ENCODE peak calls at places on chromosomes 2 and 18, in ten cellular contexts. One of them, this sample, is unnamed.

GRCh38 chr2:240165638-240166037 is 25.2 kb upstream of the OTOS start:
- DNase-seq in activated CD4-positive, alpha-beta T cell treated with anti-CD3 and anti-CD28 coated beads, Interleukin-2, amount 50 U/mL, for 4 hours: no peak
- DNase-seq in naive thymus-derived CD4-positive, alpha-beta T cell: no peak
- DNase-seq in stimulated activated CD4-positive, alpha-beta T cell treated with anti-CD3 and anti-CD28 coated beads, TNF-alpha, amount 100 ng/mL, for 4 hours: no peak
- DNase-seq in heart left ventricle: no peak
- DNase-seq in transverse colon: no peak
- DNase-seq in tibial nerve: no peak
- DNase-seq in left colon: no peak
- DNase-seq in H7: no peak
- DNase-seq in stimulated activated naive CD4-positive, alpha-beta T cell: no peak
- DNase-seq in this sample: no peak

GRCh38 chr2:1367584-1367983 is 45.7 kb upstream of the TPO start:
- DNase-seq in stimulated activated CD4-positive, alpha-beta T cell treated with anti-CD3 and anti-CD28 coated beads, TNF-alpha, amount 100 ng/mL, for 4 hours: no peak
- DNase-seq in tibial nerve: no peak
- DNase-seq in left colon: no peak
- DNase-seq in heart left ventricle: no peak
- DNase-seq in activated CD4-positive, alpha-beta T cell treated with anti-CD3 and anti-CD28 coated beads, Interleukin-2, amount 50 U/mL, for 4 hours: no peak
- DNase-seq in naive thymus-derived CD4-positive, alpha-beta T cell: no peak
- DNase-seq in H7: no peak
- DNase-seq in stimulated activated naive CD4-positive, alpha-beta T cell: no peak
- DNase-seq in transverse colon: no peak
- DNase-seq in this sample: no peak

GRCh38 chr2:146734042-146734715 is 1110.7 kb upstream of the ACVR2A start:
- DNase-seq in heart left ventricle: no peak
- DNase-seq in transverse colon: no peak
- DNase-seq in stimulated activated naive CD4-positive, alpha-beta T cell: no peak
- DNase-seq in H7: peak; percentile 25
- DNase-seq in activated CD4-positive, alpha-beta T cell treated with anti-CD3 and anti-CD28 coated beads, Interleukin-2, amount 50 U/mL, for 4 hours: no peak
- DNase-seq in left colon: no peak
- DNase-seq in naive thymus-derived CD4-positive, alpha-beta T cell: no peak
- DNase-seq in stimulated activated CD4-positive, alpha-beta T cell treated with anti-CD3 and anti-CD28 coated beads, TNF-alpha, amount 100 ng/mL, for 4 hours: no peak
- DNase-seq in tibial nerve: no peak
- DNase-seq in this sample: no peak

GRCh38 chr18:10353791-10354190 is 100.6 kb upstream of the APCDD1 start:
- DNase-seq in activated CD4-positive, alpha-beta T cell treated with anti-CD3 and anti-CD28 coated beads, Interleukin-2, amount 50 U/mL, for 4 hours: no peak
- DNase-seq in left colon: no peak
- DNase-seq in tibial nerve: no peak
- DNase-seq in H7: no peak
- DNase-seq in transverse colon: no peak
- DNase-seq in heart left ventricle: no peak
- DNase-seq in naive thymus-derived CD4-positive, alpha-beta T cell: no peak
- DNase-seq in stimulated activated naive CD4-positive, alpha-beta T cell: no peak
- DNase-seq in stimulated activated CD4-positive, alpha-beta T cell treated with anti-CD3 and anti-CD28 coated beads, TNF-alpha, amount 100 ng/mL, for 4 hours: no peak
- DNase-seq in this sample: no peak

GRCh38 chr2:147980940-147981339 is 39.6 kb downstream of the ORC4 start:
- DNase-seq in activated CD4-positive, alpha-beta T cell treated with anti-CD3 and anti-CD28 coated beads, Interleukin-2, amount 50 U/mL, for 4 hours: no peak
- DNase-seq in left colon: no peak
- DNase-seq in stimulated activated naive CD4-positive, alpha-beta T cell: no peak
- DNase-seq in tibial nerve: no peak
- DNase-seq in heart left ventricle: no peak
- DNase-seq in transverse colon: no peak
- DNase-seq in H7: no peak
- DNase-seq in naive thymus-derived CD4-positive, alpha-beta T cell: no peak
- DNase-seq in stimulated activated CD4-positive, alpha-beta T cell treated with anti-CD3 and anti-CD28 coated beads, TNF-alpha, amount 100 ng/mL, for 4 hours: no peak
- DNase-seq in this sample: no peak

GRCh38 chr2:130357864-130358263 is 2.0 kb downstream of the PTPN18 start:
- DNase-seq in stimulated activated naive CD4-positive, alpha-beta T cell: no peak
- DNase-seq in left colon: no peak
- DNase-seq in H7: no peak
- DNase-seq in tibial nerve: no peak
- DNase-seq in activated CD4-positive, alpha-beta T cell treated with anti-CD3 and anti-CD28 coated beads, Interleukin-2, amount 50 U/mL, for 4 hours: no peak
- DNase-seq in heart left ventricle: no peak
- DNase-seq in transverse colon: no peak
- DNase-seq in stimulated activated CD4-positive, alpha-beta T cell treated with anti-CD3 and anti-CD28 coated beads, TNF-alpha, amount 100 ng/mL, for 4 hours: no peak
- DNase-seq in naive thymus-derived CD4-positive, alpha-beta T cell: no peak
- DNase-seq in this sample: no peak

GRCh38 chr18:54712315-54712714 is 116.0 kb upstream of the RAB27B start:
- DNase-seq in tibial nerve: no peak
- DNase-seq in activated CD4-positive, alpha-beta T cell treated with anti-CD3 and anti-CD28 coated beads, Interleukin-2, amount 50 U/mL, for 4 hours: no peak
- DNase-seq in stimulated activated CD4-positive, alpha-beta T cell treated with anti-CD3 and anti-CD28 coated beads, TNF-alpha, amount 100 ng/mL, for 4 hours: no peak
- DNase-seq in transverse colon: peak; percentile 56
- DNase-seq in left colon: peak; percentile 62
- DNase-seq in naive thymus-derived CD4-positive, alpha-beta T cell: no peak
- DNase-seq in H7: no peak
- DNase-seq in stimulated activated naive CD4-positive, alpha-beta T cell: no peak
- DNase-seq in heart left ventricle: no peak
- DNase-seq in this sample: no peak

GRCh38 chr2:127196998-127197397 is 23.1 kb downstream of the CYP27C1 start:
- DNase-seq in tibial nerve: no peak
- DNase-seq in left colon: no peak
- DNase-seq in naive thymus-derived CD4-positive, alpha-beta T cell: no peak
- DNase-seq in H7: peak; percentile 78
- DNase-seq in stimulated activated CD4-positive, alpha-beta T cell treated with anti-CD3 and anti-CD28 coated beads, TNF-alpha, amount 100 ng/mL, for 4 hours: no peak
- DNase-seq in activated CD4-positive, alpha-beta T cell treated with anti-CD3 and anti-CD28 coated beads, Interleukin-2, amount 50 U/mL, for 4 hours: no peak
- DNase-seq in stimulated activated naive CD4-positive, alpha-beta T cell: no peak
- DNase-seq in transverse colon: no peak
- DNase-seq in heart left ventricle: no peak
- DNase-seq in this sample: no peak

GRCh38 chr2:152415811-152416210 is 80.8 kb downstream of the FMNL2 start:
- DNase-seq in naive thymus-derived CD4-positive, alpha-beta T cell: no peak
- DNase-seq in stimulated activated naive CD4-positive, alpha-beta T cell: no peak
- DNase-seq in left colon: no peak
- DNase-seq in stimulated activated CD4-positive, alpha-beta T cell treated with anti-CD3 and anti-CD28 coated beads, TNF-alpha, amount 100 ng/mL, for 4 hours: no peak
- DNase-seq in tibial nerve: no peak
- DNase-seq in activated CD4-positive, alpha-beta T cell treated with anti-CD3 and anti-CD28 coated beads, Interleukin-2, amount 50 U/mL, for 4 hours: no peak
- DNase-seq in H7: no peak
- DNase-seq in transverse colon: no peak
- DNase-seq in heart left ventricle: no peak
- DNase-seq in this sample: no peak

GRCh38 chr2:219537657-219538487 is 5.7 kb downstream of the CHPF start:
- DNase-seq in naive thymus-derived CD4-positive, alpha-beta T cell: no peak
- DNase-seq in left colon: no peak
- DNase-seq in stimulated activated CD4-positive, alpha-beta T cell treated with anti-CD3 and anti-CD28 coated beads, TNF-alpha, amount 100 ng/mL, for 4 hours: no peak
- DNase-seq in heart left ventricle: no peak
- DNase-seq in activated CD4-positive, alpha-beta T cell treated with anti-CD3 and anti-CD28 coated beads, Interleukin-2, amount 50 U/mL, for 4 hours: no peak
- DNase-seq in stimulated activated naive CD4-positive, alpha-beta T cell: no peak
- DNase-seq in transverse colon: no peak
- DNase-seq in tibial nerve: no peak
- DNase-seq in H7: peak; percentile 86
- DNase-seq in this sample: no peak

This sample was measured in activated T-cell treated with anti-CD3 and anti-CD28 coated beads, Interleukin-2, amount 50 U/mL, for 4 hours.